ENCODE peak calls at places on chromosomes 5 and 9, in five cellular contexts. One of them, this sample, is unnamed. For H3K4me1, the result is how much of the 10 kb centered on the place peaks cover.

GRCh38 chr5:109876941-109877669 is 187.4 kb downstream of the MAN2A1 start:
- DNase-seq in neuronal stem cell: no peak
- DNase-seq in tibial nerve: peak
- DNase-seq in upper lobe of right lung: no peak
- DNase-seq in DND-41: no peak
- DNase-seq in this sample: no peak

GRCh38 chr5:42924686-42925085 is 113.0 kb upstream of the SELENOP start:
- DNase-seq in neuronal stem cell: no peak
- DNase-seq in tibial nerve: no peak
- DNase-seq in upper lobe of right lung: no peak
- DNase-seq in DND-41: no peak
- DNase-seq in this sample: no peak

GRCh38 chr9:89466451-89467277 is 31.2 kb downstream of the SEMA4D start:
- DNase-seq in neuronal stem cell: no peak
- DNase-seq in tibial nerve: no peak
- DNase-seq in upper lobe of right lung: no peak
- DNase-seq in DND-41: no peak
- DNase-seq in this sample: no peak

GRCh38 chr5:126497506-126497905 is 74.3 kb downstream of the GRAMD2B start:
- DNase-seq in neuronal stem cell: no peak
- DNase-seq in tibial nerve: no peak
- DNase-seq in upper lobe of right lung: no peak
- DNase-seq in DND-41: no peak
- DNase-seq in this sample: no peak

GRCh38 chr9:111038336-111039202 is at the start of gene LPAR1:
- DNase-seq in neuronal stem cell: peak
- DNase-seq in tibial nerve: peak
- DNase-seq in upper lobe of right lung: peak
- DNase-seq in DND-41: no peak
- DNase-seq in this sample: no peak

GRCh38 chr5:61603211-61603908 is 271.3 kb downstream of the ZSWIM6 start:
- DNase-seq in neuronal stem cell: no peak
- DNase-seq in tibial nerve: no peak
- DNase-seq in upper lobe of right lung: no peak
- DNase-seq in DND-41: no peak
- DNase-seq in this sample: no peak

GRCh38 chr9:37026085-37026935 is 7.8 kb downstream of the PAX5 start:
- DNase-seq in neuronal stem cell: no peak
- DNase-seq in tibial nerve: no peak
- DNase-seq in upper lobe of right lung: no peak
- DNase-seq in DND-41: no peak
- DNase-seq in this sample: no peak

GRCh38 chr5:87268126-87268969 is 665 bp downstream of the RASA1 start:
- DNase-seq in neuronal stem cell: peak
- DNase-seq in tibial nerve: peak
- DNase-seq in upper lobe of right lung: peak
- DNase-seq in DND-41: peak
- DNase-seq in this sample: peak

GRCh38 chr5:109697339-109697738 is 7.6 kb downstream of the MAN2A1 start:
- DNase-seq in neuronal stem cell: no peak
- DNase-seq in tibial nerve: no peak
- DNase-seq in upper lobe of right lung: no peak
- DNase-seq in DND-41: no peak
- DNase-seq in this sample: no peak

GRCh38 chr9:126164796-126165525 is 161.7 kb upstream of the MVB12B start:
- DNase-seq in neuronal stem cell: no peak
- DNase-seq in tibial nerve: no peak
- DNase-seq in upper lobe of right lung: peak
- DNase-seq in DND-41: no peak
- DNase-seq in this sample: no peak

GRCh38 chr5:2178528-2178927 is 295.8 kb upstream of the IRX4 start:
- DNase-seq in neuronal stem cell: no peak
- DNase-seq in tibial nerve: no peak
- DNase-seq in upper lobe of right lung: no peak
- DNase-seq in DND-41: no peak
- DNase-seq in this sample: no peak

GRCh38 chr9:93902780-93903655 is 52.1 kb downstream of the BARX1 start:
- DNase-seq in neuronal stem cell: no peak
- DNase-seq in tibial nerve: no peak
- DNase-seq in upper lobe of right lung: peak
- DNase-seq in DND-41: no peak
- DNase-seq in this sample: no peak

GRCh38 chr9:137269231-137269772 is 8.2 kb upstream of the TOR4A start:
- DNase-seq in neuronal stem cell: no peak
- DNase-seq in tibial nerve: no peak
- DNase-seq in upper lobe of right lung: peak
- DNase-seq in DND-41: no peak
- DNase-seq in this sample: no peak

GRCh38 chr5:125408582-125409069 is 662.2 kb upstream of the ZNF608 start:
- DNase-seq in neuronal stem cell: no peak
- DNase-seq in tibial nerve: no peak
- DNase-seq in upper lobe of right lung: no peak
- DNase-seq in DND-41: peak
- DNase-seq in this sample: no peak

GRCh38 chr5:65066385-65066784 is 297.7 kb downstream of the CWC27 start:
- DNase-seq in neuronal stem cell: no peak
- DNase-seq in tibial nerve: no peak
- DNase-seq in upper lobe of right lung: peak
- DNase-seq in DND-41: no peak
- DNase-seq in this sample: peak

GRCh38 chr5:59660737-59661136 is 232.8 kb downstream of the PDE4D start:
- DNase-seq in neuronal stem cell: no peak
- DNase-seq in tibial nerve: no peak
- DNase-seq in upper lobe of right lung: no peak
- DNase-seq in DND-41: no peak
- DNase-seq in this sample: no peak

GRCh38 chr9:79672891-79673290 is 101.1 kb downstream of the TLE4 start:
- DNase-seq in neuronal stem cell: no peak
- DNase-seq in tibial nerve: no peak
- DNase-seq in upper lobe of right lung: no peak
- DNase-seq in DND-41: no peak
- DNase-seq in this sample: no peak

GRCh38 chr5:78509145-78509865 is 139.3 kb downstream of the LHFPL2 start:
- DNase-seq in neuronal stem cell: no peak
- DNase-seq in tibial nerve: no peak
- DNase-seq in upper lobe of right lung: no peak
- DNase-seq in DND-41: no peak
- DNase-seq in this sample: no peak

GRCh38 chr5:132471006-132471907 is 19.3 kb downstream of the IRF1 start:
- DNase-seq in neuronal stem cell: no peak
- DNase-seq in tibial nerve: no peak
- DNase-seq in upper lobe of right lung: peak
- DNase-seq in DND-41: no peak
- DNase-seq in this sample: no peak

GRCh38 chr9:114288233-114289051 is 34.5 kb upstream of the ORM1 start:
- DNase-seq in neuronal stem cell: no peak
- DNase-seq in tibial nerve: no peak
- DNase-seq in upper lobe of right lung: peak
- DNase-seq in DND-41: no peak
- DNase-seq in this sample: no peak

GRCh38 chr9:119284587-119285337 is 84.5 kb downstream of the BRINP1 start:
- DNase-seq in neuronal stem cell: no peak
- DNase-seq in tibial nerve: no peak
- DNase-seq in upper lobe of right lung: no peak
- DNase-seq in DND-41: no peak
- DNase-seq in this sample: no peak

GRCh38 chr5:147743686-147744332 is 38.7 kb downstream of the JAKMIP2 start:
- DNase-seq in neuronal stem cell: no peak
- DNase-seq in tibial nerve: peak
- DNase-seq in upper lobe of right lung: no peak
- DNase-seq in DND-41: no peak
- DNase-seq in this sample: no peak

GRCh38 chr5:122751293-122751753 is 23.6 kb upstream of the SNX2 start:
- DNase-seq in neuronal stem cell: no peak
- DNase-seq in tibial nerve: no peak
- DNase-seq in upper lobe of right lung: no peak
- DNase-seq in DND-41: no peak
- DNase-seq in this sample: peak

GRCh38 chr5:160656961-160657570 is 194.9 kb downstream of the ATP10B start:
- DNase-seq in neuronal stem cell: no peak
- DNase-seq in tibial nerve: no peak
- DNase-seq in upper lobe of right lung: no peak
- DNase-seq in DND-41: peak
- DNase-seq in this sample: no peak

GRCh38 chr9:33187519-33188218 is 20.5 kb upstream of the B4GALT1 start:
- DNase-seq in neuronal stem cell: no peak
- DNase-seq in tibial nerve: peak
- DNase-seq in upper lobe of right lung: no peak
- DNase-seq in DND-41: no peak
- DNase-seq in this sample: no peak

GRCh38 chr5:139394123-139394653 is 716 bp downstream of the PROB1 start:
- DNase-seq in neuronal stem cell: no peak
- DNase-seq in tibial nerve: no peak
- DNase-seq in upper lobe of right lung: peak
- DNase-seq in DND-41: no peak
- DNase-seq in this sample: no peak

GRCh38 chr5:103464801-103465484 is 97.6 kb downstream of the NUDT12 start:
- DNase-seq in neuronal stem cell: no peak
- DNase-seq in tibial nerve: no peak
- DNase-seq in upper lobe of right lung: no peak
- DNase-seq in DND-41: no peak
- DNase-seq in this sample: no peak

DNA sequence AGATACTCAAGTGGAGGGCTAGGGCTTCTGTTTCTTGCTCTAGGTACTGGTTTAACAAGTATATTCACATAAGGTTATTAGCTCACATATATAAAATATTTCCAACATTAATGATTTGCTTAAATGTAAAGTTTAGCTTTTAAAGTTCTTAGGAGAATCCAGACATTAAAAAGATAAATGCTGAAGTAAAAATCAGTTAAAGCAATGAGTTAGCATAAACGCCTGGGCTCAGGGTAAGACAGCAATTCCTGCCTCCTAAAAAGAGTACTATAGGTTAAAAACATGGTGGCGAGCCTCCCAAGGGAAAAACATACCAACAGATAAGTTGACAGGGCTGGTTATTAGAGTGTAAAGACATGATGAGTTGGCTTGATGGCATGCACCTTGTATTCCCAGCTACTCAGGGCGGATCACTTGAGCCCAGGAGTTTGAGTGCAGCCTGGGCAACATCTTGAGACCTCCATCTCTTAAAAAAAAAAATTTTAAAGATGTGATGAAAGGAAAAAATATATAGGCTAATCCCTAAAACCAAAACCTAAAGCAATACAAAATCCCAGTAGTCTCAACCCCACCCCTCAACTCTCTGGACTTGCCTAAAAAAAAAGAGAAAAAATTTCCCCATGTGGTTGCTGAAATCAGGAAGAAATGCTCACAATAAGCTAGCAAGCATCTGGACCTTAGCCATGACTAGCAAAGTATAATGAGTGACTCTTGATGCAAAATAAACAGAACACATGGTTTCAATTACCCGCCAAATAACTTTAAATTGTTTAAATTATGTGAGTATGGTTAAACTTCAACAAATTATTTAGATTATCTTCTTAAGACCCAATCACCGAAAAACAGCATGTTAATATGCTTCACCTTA is 3.6 kb downstream of the GOLPH3 start:
- DNase-seq in neuronal stem cell: no peak
- DNase-seq in tibial nerve: no peak
- DNase-seq in upper lobe of right lung: no peak
- DNase-seq in DND-41: no peak
- DNase-seq in this sample: no peak
- H3K4me3 ChIP-seq in neuronal stem cell: no peak
- H3K4me3 ChIP-seq in tibial nerve: no peak
- H3K4me3 ChIP-seq in upper lobe of right lung: no peak
- H3K4me3 ChIP-seq in DND-41: peak
- H3K4me3 ChIP-seq in this sample: no peak

GRCh38 chr9:72564517-72565281 is 43.3 kb downstream of the TMC1 start:
- DNase-seq in neuronal stem cell: no peak
- DNase-seq in tibial nerve: no peak
- DNase-seq in upper lobe of right lung: no peak
- DNase-seq in DND-41: no peak
- DNase-seq in this sample: peak
- H3K4me1 ChIP-seq in neuronal stem cell: under half
- H3K4me1 ChIP-seq in tibial nerve: under half
- H3K4me1 ChIP-seq in upper lobe of right lung: under half
- H3K4me1 ChIP-seq in DND-41: under half
- H3K4me1 ChIP-seq in this sample: under half

GRCh38 chr5:91382530-91383026 is 539 bp downstream of the ARRDC3 start:
- DNase-seq in neuronal stem cell: peak
- DNase-seq in tibial nerve: no peak
- DNase-seq in upper lobe of right lung: no peak
- DNase-seq in DND-41: peak
- DNase-seq in this sample: peak
- H3K4me3 ChIP-seq in neuronal stem cell: peak
- H3K4me3 ChIP-seq in tibial nerve: peak
- H3K4me3 ChIP-seq in upper lobe of right lung: peak
- H3K4me3 ChIP-seq in DND-41: peak
- H3K4me3 ChIP-seq in this sample: peak

DNA sequence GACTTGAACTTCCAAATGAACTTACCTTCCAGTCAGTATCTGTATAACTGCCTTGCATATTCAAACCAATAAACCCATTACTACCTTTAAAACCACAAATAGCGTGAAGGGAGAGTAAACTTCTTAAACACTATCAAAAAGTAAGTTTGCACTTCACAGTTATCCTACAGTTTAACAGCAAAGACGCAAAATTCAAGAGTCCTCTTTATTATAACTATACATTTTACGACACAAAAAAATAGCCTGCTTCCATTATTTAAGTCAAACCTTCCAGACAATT is 1.8 kb downstream of the PTBP3 start:
- DNase-seq in neuronal stem cell: no peak
- DNase-seq in tibial nerve: no peak
- DNase-seq in upper lobe of right lung: no peak
- DNase-seq in DND-41: no peak
- DNase-seq in this sample: no peak
- H3K4me1 ChIP-seq in neuronal stem cell: under half
- H3K4me1 ChIP-seq in tibial nerve: under half
- H3K4me1 ChIP-seq in upper lobe of right lung: under half
- H3K4me1 ChIP-seq in DND-41: under half
- H3K4me1 ChIP-seq in this sample: under half